ENCODE peak calls at places on chromosomes 1 and 21, in eight cellular contexts. L, C, Z, X, D, N, A and E are unnamed samples.

GRCh38 chr1:20603473-20604464 is 14.9 kb downstream of the CDA start:
- DNase-seq in L (no peak), C (no peak), Z (peak; percentile 96), X (no peak), D (peak; percentile 94), N (no peak), A (no peak), E (no peak)

GRCh38 chr1:206524739-206525364 is 17.5 kb downstream of the RASSF5 start:
- DNase-seq in L (no peak), C (no peak), Z (no peak), X (no peak), D (peak; percentile 86), N (no peak), A (peak; percentile 47), E (no peak)

GRCh38 chr1:153959454-153959853 is 1.0 kb upstream of the CRTC2 start:
- DNase-seq in L (no peak), C (no peak), Z (no peak), X (peak; percentile 54), D (no peak), N (no peak), A (no peak), E (no peak)

GRCh38 chr1:223129229-223129851 is 13.7 kb downstream of the TLR5 start:
- DNase-seq in L (peak; percentile 84), C (peak; percentile 75), Z (peak; percentile 25), X (peak; percentile 97), D (no peak), N (peak; percentile 80), A (peak; percentile 88), E (peak; percentile 73)

GRCh38 chr1:197314672-197315071 is 46.6 kb downstream of the CRB1 start:
- DNase-seq in L (no peak), C (no peak), Z (no peak), X (no peak), D (no peak), N (no peak), A (no peak), E (no peak)

GRCh38 chr1:83994111-83994510 is 4.8 kb downstream of the TTLL7 start:
- DNase-seq in L (no peak), C (no peak), Z (no peak), X (no peak), D (no peak), N (no peak), A (no peak), E (no peak)

GRCh38 chr1:152328801-152329391 is 3.9 kb upstream of the FLG start:
- DNase-seq in L (no peak), C (no peak), Z (no peak), X (no peak), D (no peak), N (no peak), A (no peak), E (no peak)

GRCh38 chr1:11280719-11281376 is 7.8 kb downstream of the UBIAD1 start:
- DNase-seq in L (no peak), C (no peak), Z (no peak), X (no peak), D (no peak), N (no peak), A (no peak), E (no peak)

GRCh38 chr1:29550119-29550841 is 314.0 kb downstream of the PTPRU start:
- DNase-seq in L (no peak), C (no peak), Z (no peak), X (peak; percentile 72), D (no peak), N (no peak), A (peak; percentile 82), E (no peak)

GRCh38 chr1:97433520-97434175 is 487.2 kb downstream of the DPYD start:
- DNase-seq in L (no peak), C (no peak), Z (peak; percentile 93), X (no peak), D (peak; percentile 40), N (no peak), A (no peak), E (no peak)

GRCh38 chr1:27884182-27884954 is 12.0 kb downstream of the THEMIS2 start:
- DNase-seq in L (peak; percentile 28), C (no peak), Z (no peak), X (no peak), D (no peak), N (no peak), A (peak; percentile 52), E (no peak)

GRCh38 chr1:168000656-168001055 is 63.8 kb upstream of the MPC2 start:
- DNase-seq in L (no peak), C (no peak), Z (peak; percentile 55), X (no peak), D (no peak), N (no peak), A (no peak), E (no peak)

GRCh38 chr1:184743062-184743756 is 11.4 kb downstream of the EDEM3 start:
- DNase-seq in L (no peak), C (no peak), Z (peak; percentile 11), X (no peak), D (peak; percentile 31), N (no peak), A (no peak), E (no peak)

GRCh38 chr1:201636581-201636980 is 97.7 kb downstream of the NAV1 start:
- DNase-seq in L (no peak), C (no peak), Z (peak; percentile 98), X (no peak), D (no peak), N (no peak), A (no peak), E (no peak)

GRCh38 chr1:45679123-45679522 is 7.2 kb downstream of the GPBP1L1 start:
- DNase-seq in L (no peak), C (no peak), Z (peak; percentile 2), X (no peak), D (no peak), N (no peak), A (no peak), E (no peak)
- H3K27ac ChIP-seq in L (peak overlapping the region; percentile 73), C (no peak overlapping the region), Z (no peak overlapping the region), X (no peak overlapping the region), D (no peak overlapping the region), N (peak overlapping the region; percentile 72), A (no peak overlapping the region), E (peak overlapping the region; percentile 44)

DNA sequence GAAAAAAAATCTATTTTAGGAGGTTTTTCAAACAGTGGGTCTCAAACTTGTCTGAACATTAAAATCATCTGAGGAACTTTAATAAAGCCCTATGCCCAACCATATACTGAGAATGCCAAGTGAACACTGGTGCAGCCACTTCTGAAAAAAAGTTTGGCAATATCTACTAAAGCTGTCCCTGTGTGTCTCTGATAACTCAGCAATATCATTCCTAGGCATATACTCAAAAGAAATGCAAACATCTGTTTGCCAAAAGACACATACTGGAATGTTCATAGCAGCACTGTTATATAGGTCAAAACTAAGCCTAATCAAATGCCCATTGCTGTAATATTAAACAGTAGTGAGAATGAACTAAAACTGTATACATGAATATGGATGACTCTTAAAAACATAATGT is 74.2 kb upstream of the RGS4 start:
- DNase-seq in L (no peak), C (no peak), Z (peak; percentile 55), X (no peak), D (no peak), N (no peak), A (no peak), E (no peak)
- H3K27ac ChIP-seq in L (no peak overlapping the region), C (no peak overlapping the region), Z (no peak overlapping the region), X (no peak overlapping the region), D (no peak overlapping the region), N (no peak overlapping the region), A (no peak overlapping the region), E (no peak overlapping the region)

DNA sequence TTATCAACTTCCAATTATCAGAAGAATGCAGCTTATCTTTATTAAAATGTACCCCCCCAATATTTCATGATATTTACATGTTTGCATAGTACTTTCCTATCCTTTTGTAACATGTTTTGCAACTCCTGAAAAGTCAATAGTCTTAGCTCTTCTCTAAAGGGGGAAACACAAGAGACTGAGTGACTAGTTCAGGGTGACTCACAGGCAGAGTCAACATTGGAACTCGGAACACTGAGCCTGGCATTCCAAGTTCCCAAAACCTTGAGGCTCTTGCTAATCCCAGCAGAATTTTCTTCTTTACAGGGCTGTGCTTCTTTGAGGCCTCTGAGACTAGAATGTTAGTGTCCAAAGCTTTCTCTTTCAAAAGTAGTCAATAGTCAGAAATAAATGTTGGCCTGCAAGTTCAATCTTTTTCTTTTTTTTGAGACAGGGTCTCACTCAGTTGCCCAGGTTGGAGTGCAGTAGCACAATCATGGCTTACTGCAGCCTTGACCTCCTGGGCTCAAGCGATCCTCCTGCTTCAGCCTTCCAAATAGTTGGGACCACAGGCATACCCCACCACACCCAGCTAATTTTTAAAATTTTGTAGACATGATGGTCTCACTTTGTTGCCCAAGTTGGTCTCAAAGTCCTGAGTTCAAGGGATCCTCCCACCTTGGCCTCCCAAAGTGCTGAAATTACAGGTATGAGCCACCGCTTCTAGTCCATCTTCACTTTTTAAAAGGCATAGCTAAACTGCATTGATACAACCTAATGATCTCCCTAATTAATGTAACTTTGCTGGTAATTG is 37.5 kb downstream of the ZNF281 start:
- DNase-seq in L (no peak), C (no peak), Z (peak; percentile 88), X (peak; percentile 69), D (peak; percentile 73), N (no peak), A (no peak), E (no peak)
- H3K27ac ChIP-seq in L (no peak overlapping the region), C (no peak overlapping the region), Z (peak overlapping the region; percentile 48), X (no peak overlapping the region), D (no peak overlapping the region), N (no peak overlapping the region), A (no peak overlapping the region), E (no peak overlapping the region)

GRCh38 chr21:38759286-38759872 is 46.4 kb upstream of the ETS2 start:
- DNase-seq in L (no peak), C (no peak), Z (no peak), X (no peak), D (no peak), N (no peak), A (no peak), E (peak; percentile 28)

GRCh38 chr21:38761531-38761930 is 44.2 kb upstream of the ETS2 start:
- DNase-seq in L (no peak), C (no peak), Z (no peak), X (no peak), D (no peak), N (no peak), A (no peak), E (no peak)

GRCh38 chr21:38760762-38761155 is 45.0 kb upstream of the ETS2 start:
- DNase-seq in L (no peak), C (no peak), Z (no peak), X (no peak), D (no peak), N (no peak), A (no peak), E (no peak)

GRCh38 chr21:38758815-38759214 is 46.9 kb upstream of the ETS2 start:
- DNase-seq in L (no peak), C (no peak), Z (no peak), X (no peak), D (no peak), N (no peak), A (no peak), E (peak; percentile 21)

DNA sequence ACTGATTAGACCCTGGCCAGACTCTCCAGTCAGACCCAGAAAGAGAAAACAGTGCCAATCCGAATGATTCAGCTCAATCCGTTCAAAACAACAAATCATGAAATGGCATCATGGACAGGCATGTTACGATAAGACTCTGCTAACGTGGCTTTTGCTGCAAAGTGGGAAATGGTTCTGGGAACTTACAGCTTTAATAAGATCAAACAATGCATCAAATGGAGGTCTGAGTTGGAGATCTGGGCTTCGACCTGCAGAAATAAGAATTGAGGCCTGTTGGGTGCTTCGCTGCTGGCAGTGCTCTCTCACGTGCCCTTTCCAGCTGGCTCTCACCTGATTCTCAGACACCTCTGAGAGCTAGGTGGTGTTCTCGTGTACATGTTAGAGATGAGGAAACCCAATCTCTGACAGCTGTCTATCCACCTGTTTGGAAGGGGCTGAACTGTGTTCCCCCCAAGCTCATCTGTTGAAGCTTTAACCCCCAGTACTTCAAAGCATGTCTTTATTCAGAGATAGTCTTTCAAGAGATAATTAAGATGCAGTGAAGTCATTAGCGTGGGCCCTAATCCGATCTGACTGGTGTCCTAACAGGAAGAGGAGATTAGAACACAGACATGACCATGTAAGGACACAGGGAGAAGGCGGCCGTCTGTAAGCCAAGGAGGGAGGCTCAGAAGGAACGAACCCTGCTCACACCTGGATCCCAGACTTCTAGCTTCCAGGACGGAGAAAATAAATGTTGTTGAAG is 45.5 kb upstream of the ETS2 start:
- DNase-seq in L (no peak), C (no peak), Z (peak; percentile 52), X (peak; percentile 63), D (no peak), N (no peak), A (no peak), E (peak; percentile 54)
- H3K27ac ChIP-seq in L (no peak overlapping the region), C (no peak overlapping the region), Z (peak overlapping the region; percentile 22), X (no peak overlapping the region), D (no peak overlapping the region), N (no peak overlapping the region), A (peak overlapping the region; percentile 3), E (peak overlapping the region; percentile 64)